ENCODE peak calls at places on chromosomes 12 and 14, in four cellular contexts. L, O, R and P are unnamed samples.

GRCh38 chr12:66627270-66627987 is 51.4 kb downstream of the GRIP1 start:
- DNase-seq in R (no peak), L (no peak), O (no peak), P (no peak)

GRCh38 chr12:93571854-93572711 is at the start of gene SOCS2:
- DNase-seq in O (no peak), L (no peak), R (no peak), P (no peak)

GRCh38 chr12:52518574-52519469 is 1.4 kb downstream of the KRT5 start:
- DNase-seq in O (no peak), R (no peak), L (no peak), P (no peak)

GRCh38 chr12:131799828-131800593 is 28.2 kb upstream of the MMP17 start:
- DNase-seq in O (no peak), R (no peak), L (no peak), P (no peak)

GRCh38 chr14:105577339-105577861 is 51.0 kb downstream of the TMEM121 start:
- DNase-seq in L (no peak), O (no peak), R (no peak), P (no peak)

GRCh38 chr12:113002676-113003075 is 24.4 kb downstream of the OAS2 start:
- DNase-seq in L (no peak), O (no peak), R (no peak), P (no peak)

GRCh38 chr14:53295985-53296582 is 143.0 kb upstream of the DDHD1 start:
- DNase-seq in O (peak), L (peak), R (no peak), P (peak)

GRCh38 chr12:45257185-45257585 is 41.3 kb downstream of the ANO6 start:
- DNase-seq in L (no peak), R (no peak), O (no peak), P (no peak)

GRCh38 chr12:119669744-119670472 is 2.0 kb downstream of the PRKAB1 start:
- DNase-seq in O (no peak), R (no peak), L (peak), P (peak)

GRCh38 chr12:83015390-83016225 is 328.9 kb downstream of the TMTC2 start:
- DNase-seq in R (no peak), L (no peak), O (no peak), P (no peak)

GRCh38 chr14:100376751-100377171 is 53.6 kb downstream of the SLC25A47 start:
- DNase-seq in L (peak), R (no peak), O (peak), P (no peak)

GRCh38 chr14:62117718-62118164 is 355.5 kb downstream of the SNAPC1 start:
- DNase-seq in L (no peak), R (no peak), O (peak), P (no peak)

GRCh38 chr12:92649511-92650227 is 53.1 kb upstream of the PLEKHG7 start:
- DNase-seq in L (peak), O (peak), R (peak), P (peak)

GRCh38 chr12:64256166-64256800 is 34.2 kb upstream of the KICS2 start:
- DNase-seq in O (no peak), R (peak), L (peak), P (peak)

GRCh38 chr12:46219892-46220655 is 48.8 kb downstream of the SLC38A1 start:
- DNase-seq in R (peak), O (peak), L (peak), P (no peak)

GRCh38 chr12:116346222-116346621 is 68.7 kb upstream of the MED13L start:
- DNase-seq in R (no peak), O (no peak), L (peak), P (no peak)

GRCh38 chr14:32458720-32459119 is 129.6 kb downstream of the AKAP6 start:
- DNase-seq in R (no peak), O (no peak), L (no peak), P (no peak)

GRCh38 chr12:49170924-49171323 is 18.0 kb downstream of the TUBA1A start:
- DNase-seq in L (no peak), R (no peak), O (no peak), P (no peak)

GRCh38 chr12:75724913-75725312 is 213.5 kb upstream of the KRR1 start:
- DNase-seq in R (peak), O (no peak), L (peak), P (no peak)

GRCh38 chr12:121702944-121703343 is 9.6 kb upstream of the TMEM120B start:
- DNase-seq in O (no peak), L (no peak), R (no peak), P (no peak)

GRCh38 chr14:20468773-20469241 is 399 bp upstream of the PNP start:
- DNase-seq in R (no peak), O (no peak), L (no peak), P (no peak)

GRCh38 chr14:69615471-69616407 is 4.3 kb downstream of the SUSD6 start:
- DNase-seq in O (no peak), L (no peak), R (peak), P (no peak)

GRCh38 chr14:68539311-68539737 is 253.5 kb downstream of the ZFP36L1 start:
- DNase-seq in L (no peak), O (no peak), R (no peak), P (no peak)

GRCh38 chr12:67070307-67070600 is 198.9 kb upstream of the CAND1 start:
- DNase-seq in O (peak), R (no peak), L (no peak), P (no peak)

GRCh38 chr12:14111230-14111865 is 129.9 kb upstream of the GRIN2B start:
- DNase-seq in R (no peak), O (no peak), L (peak), P (peak)

GRCh38 chr12:29288031-29288430 is 92.9 kb downstream of the ERGIC2 start:
- DNase-seq in L (no peak), R (no peak), O (no peak), P (no peak)

GRCh38 chr12:20050166-20050565 is 318.2 kb upstream of the PDE3A start:
- DNase-seq in L (no peak), O (no peak), R (no peak), P (no peak)

GRCh38 chr12:106080111-106080732 is 58.5 kb downstream of the NUAK1 start:
- DNase-seq in R (no peak), O (no peak), L (no peak), P (no peak)

GRCh38 chr12:42568952-42569916 is 20.3 kb downstream of the PRICKLE1 start:
- DNase-seq in R (no peak), L (peak), O (peak), P (peak)

GRCh38 chr14:69059658-69060648 is 80.9 kb upstream of the ACTN1 start:
- DNase-seq in R (peak), L (no peak), O (peak), P (no peak)

GRCh38 chr12:108583971-108584370 is 13.9 kb downstream of the TMEM119 start:
- DNase-seq in L (no peak), R (no peak), O (no peak), P (no peak)

GRCh38 chr12:43169115-43169681 is 382.8 kb downstream of the ADAMTS20 start:
- DNase-seq in L (no peak), R (no peak), O (no peak), P (no peak)

GRCh38 chr12:6644257-6644596 is 3.0 kb downstream of the ACRBP start:
- DNase-seq in R (no peak), O (no peak), L (no peak), P (no peak)

GRCh38 chr12:122029620-122030426 is 8.1 kb downstream of the BCL7A start:
- DNase-seq in O (no peak), L (no peak), R (no peak), P (no peak)

GRCh38 chr12:53676715-53677611 is 1.1 kb upstream of the ATP5MC2 start:
- DNase-seq in R (no peak), L (no peak), O (no peak), P (no peak)

GRCh38 chr14:72546359-72547035 is 347.4 kb downstream of the DPF3 start:
- DNase-seq in L (no peak), R (no peak), O (no peak), P (no peak)

GRCh38 chr12:95118138-95118787 is 44.8 kb upstream of the NR2C1 start:
- DNase-seq in R (peak), O (no peak), L (peak), P (no peak)
- H3K4me3 ChIP-seq in R (no peak), O (no peak), L (no peak), P (no peak)

DNA sequence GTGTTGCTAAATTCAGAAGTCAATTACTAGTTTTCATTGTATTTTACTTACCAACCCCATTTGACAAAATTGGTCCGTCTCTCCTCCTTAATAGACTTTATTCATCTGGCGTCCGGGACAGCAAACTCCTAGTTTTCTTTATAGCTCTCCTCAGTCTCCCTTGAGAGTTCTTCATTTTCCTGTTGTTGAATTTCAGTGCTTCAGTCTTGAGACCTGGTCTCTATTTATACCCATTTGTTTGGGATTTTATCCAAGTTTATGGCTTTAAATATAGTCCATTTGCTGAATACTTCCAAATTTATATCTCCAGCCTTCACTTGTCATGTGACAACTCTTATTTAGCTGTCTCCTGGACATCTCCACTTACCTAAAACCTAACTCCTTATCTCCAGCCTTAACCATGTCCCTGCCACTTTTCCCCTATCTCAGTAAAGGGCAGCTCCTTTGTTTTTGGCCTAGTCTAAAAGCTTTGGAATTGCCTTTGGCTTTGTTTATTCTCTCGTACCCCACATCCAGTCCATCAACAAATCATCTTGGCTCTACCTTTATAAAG is 23.5 kb downstream of the KTN1 start:
- DNase-seq in L (no peak), O (no peak), R (no peak), P (no peak)
- H3K4me3 ChIP-seq in L (no peak), O (no peak), R (no peak), P (no peak)

GRCh38 chr12:114405199-114405448 is 820 bp downstream of the TBX5 start:
- DNase-seq in O (no peak), R (no peak), L (no peak), P (no peak)
- H3K4me3 ChIP-seq in O (no peak), R (peak), L (no peak), P (no peak)

GRCh38 chr12:96134200-96134599 is 60.0 kb upstream of the ELK3 start:
- DNase-seq in O (no peak), L (no peak), R (no peak), P (peak)

GRCh38 chr12:96136129-96136528 is 58.0 kb upstream of the ELK3 start:
- DNase-seq in L (no peak), O (no peak), R (peak), P (no peak)

GRCh38 chr12:96132819-96133218 is 61.4 kb upstream of the ELK3 start:
- DNase-seq in O (no peak), L (peak), R (no peak), P (peak)

GRCh38 chr12:96131230-96131788 is 62.9 kb upstream of the ELK3 start:
- DNase-seq in O (no peak), R (no peak), L (no peak), P (no peak)

DNA sequence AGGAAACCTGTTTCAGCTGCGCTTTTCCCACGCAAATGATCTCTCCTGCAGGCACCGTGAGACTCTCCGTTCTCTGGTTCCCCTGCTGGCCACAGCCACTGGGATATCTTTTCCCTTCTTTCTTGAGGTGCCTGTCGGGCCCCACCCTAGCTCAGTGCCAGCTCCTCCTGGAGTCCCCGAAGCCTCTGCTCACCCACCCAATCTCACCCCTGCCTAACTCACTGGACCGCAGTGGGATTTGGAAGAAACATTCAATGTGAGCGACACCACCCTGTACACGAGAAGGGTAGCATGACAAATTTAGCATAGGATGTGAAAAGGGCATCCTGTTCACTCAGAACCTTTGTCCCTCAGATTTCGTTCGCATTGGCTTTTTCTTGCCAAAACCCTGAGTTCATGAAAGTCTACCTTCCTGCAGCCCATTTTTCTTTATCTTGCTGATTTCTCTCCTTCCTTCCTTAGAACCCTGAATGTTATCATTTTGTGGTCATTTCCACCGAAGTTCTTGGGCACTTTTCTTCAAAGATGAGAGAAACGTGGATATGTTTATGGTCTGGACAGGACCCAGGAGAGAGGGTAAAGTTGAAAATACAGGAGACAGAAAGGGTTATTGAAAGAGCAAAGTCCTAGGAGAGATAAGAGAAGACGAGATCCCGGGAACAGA is 63.6 kb upstream of the ELK3 start:
- DNase-seq in O (no peak), L (no peak), R (no peak), P (no peak)
- H3K4me3 ChIP-seq in O (no peak), L (no peak), R (no peak), P (no peak)

GRCh38 chr12:110917961-110918360 is 2.4 kb downstream of the MYL2 start:
- DNase-seq in O (peak), L (no peak), R (no peak), P (no peak)
- H3K4me3 ChIP-seq in O (no peak), L (no peak), R (no peak), P (no peak)

DNA sequence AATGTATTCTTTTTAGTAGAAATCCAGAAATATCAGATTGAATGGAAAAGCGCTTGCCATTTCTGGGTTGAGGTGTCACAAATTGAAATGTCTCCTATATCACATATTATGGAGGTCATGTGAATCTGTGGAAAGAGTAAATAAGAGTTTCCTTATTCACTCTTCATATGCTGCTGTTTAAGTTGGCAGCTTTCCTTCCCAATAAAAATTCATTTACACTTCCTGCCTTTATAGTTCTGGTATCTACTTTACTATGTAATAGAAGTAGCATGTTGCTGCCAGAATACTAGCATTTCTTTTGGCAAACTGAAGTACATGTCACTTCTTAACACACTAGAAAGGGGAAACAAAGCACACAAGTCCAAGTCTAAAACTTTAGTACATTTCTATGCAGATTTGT is 60.8 kb downstream of the SDR9C7 start:
- DNase-seq in L (no peak), O (no peak), R (no peak), P (no peak)
- H3K4me3 ChIP-seq in L (no peak), O (no peak), R (no peak), P (no peak)

GRCh38 chr12:8089718-8090117 is 7.6 kb downstream of the NECAP1 start:
- DNase-seq in R (no peak), O (no peak), L (no peak), P (no peak)
- H3K4me3 ChIP-seq in R (no peak), O (no peak), L (no peak), P (no peak)

DNA sequence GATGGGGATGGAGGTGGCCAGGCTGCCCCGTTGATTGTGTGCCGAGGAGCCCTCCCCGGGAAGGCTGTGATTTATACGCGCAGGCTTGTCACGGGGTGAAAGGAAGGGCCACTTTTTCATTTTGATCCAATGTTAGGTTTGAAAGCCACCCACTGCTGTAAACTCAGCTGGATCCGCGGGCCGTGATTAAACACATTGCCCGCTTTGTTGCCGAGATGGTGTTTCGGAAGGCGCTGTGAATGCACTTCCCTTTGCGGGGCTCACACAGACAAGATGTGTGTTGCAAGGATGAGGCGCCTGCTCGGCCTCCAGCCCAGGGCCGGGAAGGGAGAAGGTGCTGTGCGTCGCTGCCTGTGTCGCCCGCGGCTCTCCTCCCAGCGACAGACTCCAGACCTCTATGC is 98.9 kb downstream of the TMEM132C start:
- DNase-seq in L (no peak), O (no peak), R (no peak), P (no peak)
- H3K4me3 ChIP-seq in L (no peak), O (no peak), R (no peak), P (no peak)

DNA sequence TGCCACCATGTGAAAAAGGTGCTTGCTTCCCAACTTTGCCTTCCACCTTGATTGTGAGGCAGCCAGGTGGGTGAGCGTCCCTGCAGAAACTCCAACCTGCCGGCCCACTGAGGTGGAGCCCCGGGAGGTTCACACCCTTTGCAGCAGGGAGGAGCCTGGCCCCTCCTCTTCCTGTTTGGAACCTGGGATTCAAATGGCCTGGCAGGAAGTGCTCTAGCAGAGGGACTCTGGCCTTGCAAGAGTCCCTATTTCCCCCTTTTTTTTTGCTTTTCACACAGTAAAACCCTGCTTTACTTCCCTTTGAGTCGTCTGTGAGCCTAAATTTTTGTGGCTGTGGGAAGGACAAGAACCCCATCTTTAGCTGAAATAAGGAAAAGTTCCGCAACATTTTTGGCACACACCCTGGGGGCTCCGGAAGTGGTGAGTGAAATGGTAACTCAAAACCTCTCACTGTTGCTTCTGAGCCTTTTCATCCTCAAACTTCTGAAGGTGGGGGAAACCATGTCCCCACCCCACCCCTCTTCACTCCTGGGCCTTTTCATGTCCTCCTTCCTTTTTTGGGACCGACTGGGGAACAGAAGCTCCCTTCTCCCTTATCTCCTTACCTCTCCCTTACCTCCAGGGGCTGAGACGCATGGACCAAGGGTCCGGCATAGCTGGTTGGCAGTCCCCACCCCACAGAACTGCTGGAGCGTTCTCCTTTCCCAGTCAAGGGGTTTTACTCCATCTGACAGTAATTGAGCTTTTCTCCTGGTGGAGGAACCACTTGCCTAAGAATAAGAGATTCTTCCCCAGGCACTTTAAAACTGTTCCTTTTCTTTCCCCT is 102.0 kb downstream of the KCNMB4 start:
- DNase-seq in L (peak), O (no peak), R (no peak), P (no peak)
- H3K4me3 ChIP-seq in L (peak), O (no peak), R (no peak), P (no peak)